ENCODE peak calls at places on chromosome 19, in nine cellular contexts. F is left cardiac atrium; Z is skeletal muscle cell; B is breast epithelium; E is effector CD4-positive, alpha-beta T cell; Q is C1 segment of cervical spinal cord; D is A172; U is sigmoid colon; V is foreskin fibroblast. S is an unnamed sample.

GRCh38 chr19:46192990-46193650 is 36.4 kb upstream of the IGFL1 start:
- DNase-seq in F (peak), Z (peak), B (peak), E (no peak), Q (no peak), D (peak), U (no peak), V (peak), S (no peak)

GRCh38 chr19:45424191-45425058 is 708 bp upstream of the ERCC1 start:
- DNase-seq in F (peak), Z (peak), B (no peak), E (peak), Q (peak), D (peak), U (peak), V (peak), S (peak)

GRCh38 chr19:41299755-41300089 is 10.2 kb upstream of the CCDC97 start:
- DNase-seq in F (peak), Z (peak), B (no peak), E (peak), Q (no peak), D (no peak), U (peak), V (peak), S (no peak)

GRCh38 chr19:42423462-42424344 is 3.5 kb downstream of the LIPE start:
- DNase-seq in F (peak), Z (peak), B (peak), E (peak), Q (peak), D (no peak), U (peak), V (peak), S (no peak)

GRCh38 chr19:34241513-34242337 is 12.6 kb upstream of the GARRE1 start:
- DNase-seq in F (no peak), Z (no peak), B (peak), E (no peak), Q (no peak), D (no peak), U (no peak), V (peak), S (no peak)

GRCh38 chr19:29714953-29715694 is at the start of gene C19orf12:
- DNase-seq in F (peak), Z (no peak), B (peak), E (peak), Q (peak), D (peak), U (peak), V (peak), S (no peak)

GRCh38 chr19:17948967-17949930 is 16.4 kb downstream of the CCDC124 start:
- DNase-seq in F (no peak), Z (no peak), B (no peak), E (no peak), Q (no peak), D (no peak), U (no peak), V (peak), S (no peak)

GRCh38 chr19:30890033-30890432 is 459.2 kb downstream of the TSHZ3 start:
- DNase-seq in F (no peak), Z (no peak), B (no peak), E (no peak), Q (no peak), D (no peak), U (no peak), V (no peak), S (no peak)

GRCh38 chr19:14473915-14474578 is 1.1 kb downstream of the PTGER1 start:
- DNase-seq in F (no peak), Z (no peak), B (no peak), E (no peak), Q (no peak), D (no peak), U (no peak), V (peak), S (no peak)

GRCh38 chr19:54248016-54248601 is 5.5 kb upstream of the LILRA6 start:
- DNase-seq in F (no peak), Z (peak), B (no peak), E (no peak), Q (peak), D (peak), U (peak), V (peak), S (no peak)

GRCh38 chr19:53982611-53983010 is 8.8 kb upstream of the CACNG6 start:
- DNase-seq in F (peak), Z (no peak), B (no peak), E (no peak), Q (no peak), D (peak), U (no peak), V (peak), S (no peak)

GRCh38 chr19:49473868-49474544 is at the start of gene FLT3LG:
- DNase-seq in F (peak), Z (no peak), B (peak), E (peak), Q (peak), D (peak), U (peak), V (peak), S (no peak)

GRCh38 chr19:34493038-34493648 is 11.6 kb downstream of the WTIP start:
- DNase-seq in F (no peak), Z (no peak), B (no peak), E (no peak), Q (no peak), D (no peak), U (no peak), V (no peak), S (no peak)

GRCh38 chr19:47099576-47100050 is 14.0 kb downstream of the ZC3H4 start:
- DNase-seq in F (no peak), Z (no peak), B (no peak), E (no peak), Q (no peak), D (no peak), U (no peak), V (no peak), S (no peak)

GRCh38 chr19:18898533-18899408 is 2.8 kb upstream of the CERS1 start:
- DNase-seq in F (no peak), Z (no peak), B (no peak), E (no peak), Q (no peak), D (no peak), U (no peak), V (no peak), S (no peak)

GRCh38 chr19:29329460-29330134 is 116.6 kb upstream of the UQCRFS1 start:
- DNase-seq in F (no peak), Z (no peak), B (no peak), E (no peak), Q (no peak), D (peak), U (no peak), V (no peak), S (no peak)

GRCh38 chr19:35451278-35452096 is 3.4 kb downstream of the FFAR2 start:
- DNase-seq in F (no peak), Z (no peak), B (no peak), E (no peak), Q (no peak), D (no peak), U (no peak), V (no peak), S (no peak)

GRCh38 chr19:58021541-58022282 is 12.1 kb upstream of the ZSCAN1 start:
- DNase-seq in F (peak), Z (no peak), B (peak), E (peak), Q (peak), D (peak), U (peak), V (peak), S (no peak)

GRCh38 chr19:8308891-8309291 is 733 bp upstream of the CD320 start:
- DNase-seq in F (peak), Z (no peak), B (peak), E (no peak), Q (no peak), D (no peak), U (peak), V (no peak), S (no peak)

GRCh38 chr19:53432088-53432661 is 391 bp downstream of the ZNF761 start:
- DNase-seq in F (peak), Z (no peak), B (no peak), E (no peak), Q (peak), D (peak), U (peak), V (peak), S (no peak)

GRCh38 chr19:940591-941291 is 14.9 kb downstream of the ARID3A start:
- DNase-seq in F (peak), Z (no peak), B (peak), E (peak), Q (peak), D (peak), U (peak), V (peak), S (no peak)

GRCh38 chr19:40165362-40165937 is 25.8 kb upstream of the MAP3K10 start:
- DNase-seq in F (peak), Z (no peak), B (no peak), E (peak), Q (peak), D (peak), U (no peak), V (peak), S (no peak)

GRCh38 chr19:41083516-41083915 is 4.7 kb upstream of the CYP2A13 start:
- DNase-seq in F (no peak), Z (no peak), B (no peak), E (no peak), Q (no peak), D (peak), U (no peak), V (no peak), S (no peak)

GRCh38 chr19:35042056-35042730 is 672 bp downstream of the HPN start:
- DNase-seq in F (no peak), Z (no peak), B (no peak), E (no peak), Q (no peak), D (no peak), U (no peak), V (no peak), S (no peak)

GRCh38 chr19:28655054-28655453 is 557.9 kb downstream of the UQCRFS1 start:
- DNase-seq in F (no peak), Z (no peak), B (no peak), E (no peak), Q (no peak), D (no peak), U (no peak), V (no peak), S (no peak)

GRCh38 chr19:41219924-41220567 is 1.0 kb downstream of the AXL start:
- DNase-seq in F (peak), Z (no peak), B (no peak), E (no peak), Q (no peak), D (peak), U (peak), V (peak), S (no peak)

S was measured in epithelial cell of prostate.